ENCODE peak calls at places on chromosomes 12 and 14, in six cellular contexts. L, X, P, F, N and G are unnamed samples.

GRCh38 chr12:108508243-108508642 is 6.8 kb upstream of the FICD start:
- DNase-seq in P (no peak), N (peak), F (no peak), L (no peak), X (no peak), G (peak)

GRCh38 chr12:1662761-1663439 is 28.0 kb upstream of the ADIPOR2 start:
- DNase-seq in L (no peak), X (no peak), P (peak), F (no peak), N (no peak), G (no peak)

GRCh38 chr14:106343636-106344035 is 817.3 kb downstream of the TMEM121 start:
- DNase-seq in X (no peak), P (no peak), F (no peak), N (no peak), L (no peak), G (no peak)

GRCh38 chr14:90274019-90274418 is 17.7 kb downstream of the PSMC1 start:
- DNase-seq in X (no peak), L (no peak), F (no peak), N (no peak), P (no peak), G (no peak)

GRCh38 chr12:33588082-33588712 is 148.6 kb upstream of the SYT10 start:
- DNase-seq in L (no peak), P (no peak), X (no peak), F (no peak), N (peak), G (peak)

GRCh38 chr12:585062-586061 is 77.9 kb downstream of the NINJ2 start:
- DNase-seq in L (no peak), F (no peak), X (no peak), P (no peak), N (no peak), G (no peak)

GRCh38 chr14:63543826-63544320 is 696 bp upstream of the PPP2R5E start:
- DNase-seq in X (no peak), L (no peak), P (no peak), N (no peak), F (no peak), G (no peak)

GRCh38 chr14:69092840-69093422 is 60.0 kb downstream of the DCAF5 start:
- DNase-seq in N (no peak), X (no peak), F (no peak), P (no peak), L (no peak), G (no peak)

GRCh38 chr12:114783176-114783575 is 99.2 kb upstream of the TBX3 start:
- DNase-seq in P (no peak), N (no peak), L (no peak), X (no peak), F (no peak), G (no peak)

GRCh38 chr14:89378119-89378518 is 38.9 kb downstream of the FOXN3 start:
- DNase-seq in X (no peak), P (no peak), F (peak), L (no peak), N (no peak), G (no peak)

GRCh38 chr14:102683399-102684275 is 91.2 kb downstream of the RCOR1 start:
- DNase-seq in X (no peak), L (no peak), F (no peak), P (no peak), N (no peak), G (no peak)

GRCh38 chr12:46217686-46218508 is 50.9 kb downstream of the SLC38A1 start:
- DNase-seq in X (no peak), P (no peak), L (no peak), N (no peak), F (peak), G (no peak)

GRCh38 chr14:64659366-64659765 is 44.9 kb upstream of the PLEKHG3 start:
- DNase-seq in X (no peak), L (no peak), F (no peak), N (peak), P (no peak), G (no peak)

GRCh38 chr12:131046813-131047788 is 93.4 kb downstream of the ADGRD1 start:
- DNase-seq in N (no peak), X (no peak), L (no peak), P (no peak), F (no peak), G (no peak)

GRCh38 chr14:65975865-65976264 is 510.3 kb upstream of the CCDC196 start:
- DNase-seq in X (no peak), L (no peak), P (no peak), N (no peak), F (no peak), G (no peak)